ENCODE peak calls at places on chromosome 21, in seven cellular contexts. L is GM23338, C is spleen, N is stomach, O is vagina, W is prostate gland, Y is SK-N-SH. S is an unnamed sample.

GRCh38 chr21:44687671-44688070 is 5.7 kb upstream of the KRTAP12-1 start:
- DNase-seq in Y (no peak), O (peak), W (no peak), L (no peak), C (no peak), N (no peak), S (no peak)

GRCh38 chr21:8990326-8991087 is 1530.9 kb upstream of the TPTE start:
- DNase-seq in Y (no peak), O (no peak), C (no peak), L (peak), N (no peak), W (no peak), S (no peak)

GRCh38 chr21:44907966-44908364 is 12.7 kb downstream of the ITGB2 start:
- DNase-seq in L (no peak), N (no peak), C (peak), Y (no peak), W (no peak), O (no peak), S (no peak)

GRCh38 chr21:28436286-28436932 is 556.3 kb downstream of the LTN1 start:
- DNase-seq in O (no peak), N (no peak), W (no peak), L (no peak), C (no peak), Y (no peak), S (no peak)

GRCh38 chr21:36474591-36474990 is 5.3 kb downstream of the CLDN14 start:
- DNase-seq in O (no peak), W (no peak), C (no peak), L (no peak), N (no peak), Y (no peak), S (no peak)

GRCh38 chr21:44657635-44658183 is at the start of gene KRTAP12-3:
- DNase-seq in W (no peak), L (no peak), N (no peak), C (peak), O (no peak), Y (no peak), S (no peak)

GRCh38 chr21:26849428-26850115 is 4.4 kb upstream of the ADAMTS1 start:
- DNase-seq in O (no peak), C (no peak), W (no peak), L (peak), N (no peak), Y (peak), S (no peak)

GRCh38 chr21:16956824-16957223 is 556.0 kb upstream of the CXADR start:
- DNase-seq in L (no peak), O (no peak), N (no peak), W (no peak), C (no peak), Y (no peak), S (no peak)

GRCh38 chr21:28636988-28637691 is 355.5 kb downstream of the LTN1 start:
- DNase-seq in O (no peak), N (no peak), C (no peak), L (no peak), Y (no peak), W (no peak), S (no peak)

GRCh38 chr21:25790122-25790951 is 55.6 kb downstream of the GABPA start:
- DNase-seq in L (peak), W (no peak), O (no peak), C (no peak), Y (peak), N (no peak), S (no peak)

GRCh38 chr21:45655071-45655470 is 11.5 kb downstream of the PCBP3 start:
- DNase-seq in N (no peak), O (no peak), L (no peak), C (no peak), W (no peak), Y (no peak), S (no peak)

GRCh38 chr21:46643379-46644177 is 8.1 kb downstream of the PRMT2 start:
- DNase-seq in Y (no peak), N (no peak), W (no peak), L (no peak), C (no peak), O (peak), S (no peak)

GRCh38 chr21:23223882-23224281 is 2225.7 kb downstream of the NCAM2 start:
- DNase-seq in N (no peak), Y (no peak), W (no peak), C (no peak), L (peak), O (no peak), S (no peak)

GRCh38 chr21:28375708-28376385 is 616.8 kb downstream of the LTN1 start:
- DNase-seq in L (no peak), W (no peak), O (no peak), Y (no peak), C (no peak), N (no peak), S (no peak)

GRCh38 chr21:45767071-45768006 is 123.8 kb downstream of the PCBP3 start:
- DNase-seq in O (no peak), L (no peak), C (no peak), W (no peak), N (no peak), Y (peak), S (no peak)

GRCh38 chr21:27190601-27191000 is 223.7 kb upstream of the ADAMTS5 start:
- DNase-seq in C (no peak), O (no peak), L (no peak), Y (no peak), N (no peak), W (peak), S (no peak)

DNA sequence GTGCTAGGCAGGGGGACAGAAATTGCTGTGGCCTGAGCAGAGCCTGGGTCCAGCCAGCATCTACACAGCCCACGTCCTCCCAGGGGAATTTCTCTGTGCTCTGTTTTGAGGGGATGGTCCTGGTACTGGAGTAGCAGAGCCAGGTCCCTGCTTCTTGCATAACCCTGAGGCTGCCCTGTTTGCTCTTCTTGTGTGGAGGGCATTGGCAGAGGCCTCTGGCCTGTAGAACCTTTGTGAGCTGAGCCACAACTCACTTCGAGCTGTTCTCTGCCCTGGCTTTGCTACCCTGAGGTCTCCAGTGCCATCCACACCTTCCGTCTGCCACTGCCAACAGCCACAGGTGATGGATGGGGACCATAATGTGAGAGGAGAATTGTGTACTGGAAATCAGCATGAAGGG is 101.9 kb downstream of the KCNJ15 start:
- DNase-seq in W (no peak), N (no peak), L (no peak), C (no peak), O (peak), Y (no peak), S (no peak)
- TF ChIP-seq CTCF in W (no peak), N (no peak), L (no peak), C (no peak), O (no peak), Y (no peak), S (no peak)

DNA sequence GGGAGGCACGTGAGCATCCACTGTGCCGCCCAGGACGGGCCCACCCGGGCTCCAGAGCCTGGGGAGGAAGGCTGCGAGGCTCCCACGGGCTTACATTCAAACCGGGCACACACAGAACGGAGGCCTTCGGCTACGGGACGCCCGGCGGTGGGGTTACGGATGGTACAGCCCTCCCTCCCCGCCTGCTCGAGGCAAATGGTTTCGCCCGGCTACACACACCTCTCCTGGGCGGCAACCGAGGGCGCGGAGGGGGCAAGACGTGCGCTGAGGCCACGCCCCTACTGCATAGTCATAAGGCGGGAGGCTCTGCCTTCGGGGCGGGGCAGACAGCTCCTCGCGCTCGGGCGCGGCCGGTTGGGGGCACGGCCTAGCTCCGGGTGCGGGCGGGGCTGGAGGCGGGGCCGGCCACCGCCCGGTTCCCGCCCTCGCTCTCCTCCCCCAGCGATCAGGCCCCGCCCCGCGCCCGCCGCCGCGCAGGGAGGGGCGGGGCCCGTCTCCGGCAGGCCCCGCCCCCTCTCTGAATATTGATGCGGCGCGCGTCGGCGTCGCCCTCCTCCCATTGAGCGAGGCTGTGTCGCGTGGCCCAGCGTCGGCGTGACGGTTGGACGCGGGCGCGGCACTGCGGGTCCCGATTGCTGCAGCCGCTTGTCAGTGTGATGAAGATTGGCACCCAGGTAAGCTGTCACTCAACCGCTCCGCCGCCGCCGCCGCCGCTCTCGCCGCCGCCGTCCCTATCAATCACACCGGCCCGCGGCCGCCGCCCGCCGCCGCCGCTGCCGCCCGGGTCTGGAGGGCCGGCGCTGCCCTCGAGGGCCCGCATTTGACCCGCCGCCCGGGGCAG is at the start of gene PKNOX1:
- DNase-seq in C (peak), W (peak), Y (peak), L (peak), N (peak), O (peak), S (peak)
- TF ChIP-seq POLR2AphosphoS5 in C (peak), W (peak), Y (peak), L (peak), N (peak), O (peak), S (peak)

GRCh38 chr21:37647781-37648180 is 268.5 kb downstream of the KCNJ6 start:
- DNase-seq in O (peak), N (no peak), W (no peak), C (no peak), L (no peak), Y (no peak), S (no peak)
- H3K4me3 ChIP-seq in O (no peak), N (no peak), W (no peak), C (no peak), L (no peak), Y (no peak), S (no peak)

GRCh38 chr21:32578107-32578691 is 7.1 kb downstream of the TCP10L start:
- DNase-seq in O (no peak), W (no peak), C (no peak), Y (peak), N (no peak), L (peak), S (peak)
- TF ChIP-seq CTCF in O (no peak), W (no peak), C (no peak), Y (peak), N (no peak), L (peak), S (peak)

DNA sequence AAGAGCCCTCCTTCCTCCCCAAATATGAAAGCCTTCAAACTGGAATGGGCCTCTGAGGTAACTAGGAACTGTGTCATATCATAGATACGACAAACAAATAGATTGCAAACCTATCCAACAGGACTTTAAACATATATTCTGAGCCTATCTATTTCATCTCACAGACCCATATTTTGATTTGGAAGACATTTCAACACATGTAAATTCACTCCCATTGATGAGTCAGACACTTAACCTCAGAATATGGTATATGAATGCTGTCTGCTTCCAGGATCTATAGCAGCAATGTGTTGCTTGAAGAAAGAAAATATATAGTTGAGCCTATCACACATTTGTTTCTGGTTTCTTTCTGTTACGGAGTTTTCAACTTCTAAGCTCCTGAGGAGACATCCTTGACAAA is 221.9 kb upstream of the SAMSN1 start:
- DNase-seq in N (no peak), L (no peak), W (no peak), Y (no peak), O (no peak), C (no peak), S (no peak)
- TF ChIP-seq POLR2AphosphoS5 in N (no peak), L (no peak), W (no peak), Y (no peak), O (no peak), C (no peak), S (no peak)

GRCh38 chr21:35037384-35038105 is 11.6 kb downstream of the RUNX1 start:
- DNase-seq in L (no peak), Y (no peak), W (no peak), O (peak), C (no peak), N (no peak), S (no peak)

GRCh38 chr21:35036521-35037383 is 12.3 kb downstream of the RUNX1 start:
- DNase-seq in W (no peak), L (no peak), Y (no peak), C (no peak), O (no peak), N (no peak), S (no peak)

GRCh38 chr21:35038772-35039145 is 10.3 kb downstream of the RUNX1 start:
- DNase-seq in C (no peak), N (no peak), O (no peak), W (no peak), Y (no peak), L (no peak), S (no peak)

GRCh38 chr21:35041122-35041521 is 8.0 kb downstream of the RUNX1 start:
- DNase-seq in L (no peak), W (no peak), N (no peak), O (no peak), Y (no peak), C (no peak), S (no peak)

GRCh38 chr21:35039595-35040291 is 9.4 kb downstream of the RUNX1 start:
- DNase-seq in L (no peak), C (no peak), W (no peak), N (no peak), Y (no peak), O (no peak), S (no peak)
- H3K4me3 ChIP-seq in L (no peak), C (no peak), W (no peak), N (no peak), Y (no peak), O (no peak), S (no peak)

GRCh38 chr21:15682977-15683376 is 46.8 kb upstream of the USP25 start:
- DNase-seq in Y (no peak), C (no peak), N (no peak), L (no peak), W (no peak), O (no peak), S (no peak)

GRCh38 chr21:15682182-15682895 is 47.4 kb upstream of the USP25 start:
- DNase-seq in L (no peak), C (no peak), Y (no peak), O (no peak), N (no peak), W (no peak), S (no peak)

DNA sequence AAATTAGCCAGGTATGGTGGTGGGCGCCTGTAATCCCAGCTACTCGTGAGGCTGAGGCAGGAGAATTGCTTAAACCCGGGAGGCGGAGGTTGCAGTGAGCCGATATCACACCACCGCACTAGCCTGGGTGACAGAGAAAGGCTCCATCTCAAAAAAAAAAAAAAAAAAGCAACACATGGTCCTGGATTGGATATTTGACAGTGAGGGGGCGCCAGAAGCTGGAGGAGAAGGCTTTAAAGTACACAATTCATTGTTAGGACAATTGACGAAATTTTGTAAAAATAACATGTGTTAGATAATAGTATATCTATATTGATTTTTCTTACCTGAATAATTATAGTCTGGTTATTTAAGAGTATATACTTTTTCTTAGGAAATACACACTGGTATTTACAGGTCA is 50.2 kb upstream of the USP25 start:
- DNase-seq in Y (no peak), N (no peak), W (no peak), C (no peak), O (no peak), L (peak), S (no peak)
- TF ChIP-seq CTCF in Y (no peak), N (no peak), W (no peak), C (no peak), O (no peak), L (peak), S (no peak)

GRCh38 chr21:41651396-41651795 is 115.5 kb downstream of the RIPK4 start:
- DNase-seq in W (no peak), C (peak), Y (no peak), O (no peak), N (no peak), L (no peak), S (no peak)
- TF ChIP-seq POLR2AphosphoS5 in W (peak), C (no peak), Y (no peak), O (no peak), N (no peak), L (no peak), S (no peak)

GRCh38 chr21:33403786-33404571 is 766 bp downstream of the IFNGR2 start:
- DNase-seq in N (peak), W (peak), L (peak), C (peak), Y (peak), O (no peak), S (peak)

GRCh38 chr21:33401617-33401967 is 1.6 kb upstream of the IFNGR2 start:
- DNase-seq in W (no peak), N (no peak), C (no peak), Y (no peak), O (no peak), L (no peak), S (no peak)

GRCh38 chr21:33403128-33403785 is at the start of gene IFNGR2:
- DNase-seq in W (no peak), N (peak), Y (peak), O (no peak), C (peak), L (peak), S (peak)

GRCh38 chr21:33399821-33400220 is 3.4 kb upstream of the IFNGR2 start:
- DNase-seq in L (no peak), O (no peak), N (no peak), C (no peak), W (no peak), Y (no peak), S (no peak)

GRCh38 chr21:33402011-33402979 is 918 bp upstream of the IFNGR2 start:
- DNase-seq in Y (peak), L (peak), O (peak), C (peak), N (peak), W (peak), S (peak)
- H3K4me3 ChIP-seq in Y (peak), L (peak), O (peak), C (peak), N (peak), W (peak), S (peak)

S was measured in transverse colon.